ENCODE peak calls at places on chromosomes 1 and 21, in five cellular contexts. R is stimulated activated CD8-positive, alpha-beta memory T cell treated with anti-CD3 and anti-CD28 coated beads, Interleukin-4, amount 100 ng/mL, for 24 hours; P is adipocyte; I is glutamatergic neuron; V is EH. K is an unnamed sample.
A peak's percentile ranks its signal among the peaks of the same experiment; 100 is the strongest.

GRCh38 chr21:44582980-44583799 is 2.8 kb upstream of the KRTAP10-5 start:
- DNase-seq in V (no peak), I (no peak), P (no peak), R (no peak), K (no peak)

GRCh38 chr1:84907095-84907827 is 14.3 kb upstream of the LPAR3 start:
- DNase-seq in R (no peak), V (peak; percentile 43), P (peak; percentile 53), I (no peak), K (no peak)

GRCh38 chr1:58584082-58584895 is 7.2 kb upstream of the TACSTD2 start:
- DNase-seq in P (peak; percentile 93), V (peak; percentile 98), I (no peak), R (no peak), K (peak; percentile 41)

GRCh38 chr1:240109920-240110685 is 18.4 kb downstream of the FMN2 start:
- DNase-seq in V (peak; percentile 52), I (no peak), P (peak; percentile 41), R (no peak), K (no peak)

GRCh38 chr1:6353948-6354658 is 39.5 kb downstream of the ACOT7 start:
- DNase-seq in V (peak; percentile 22), R (no peak), P (no peak), I (no peak), K (peak; percentile 76)

GRCh38 chr1:89041055-89041707 is 18.5 kb upstream of the GBP3 start:
- DNase-seq in V (peak; percentile 67), R (no peak), P (peak; percentile 34), I (no peak), K (no peak)

GRCh38 chr1:85607126-85607912 is 26.8 kb downstream of the CCN1 start:
- DNase-seq in V (peak; percentile 100), I (no peak), R (no peak), P (peak; percentile 89), K (no peak)

GRCh38 chr1:160618763-160619274 is 28.0 kb downstream of the SLAMF1 start:
- DNase-seq in V (no peak), R (no peak), P (no peak), I (no peak), K (no peak)

GRCh38 chr1:1942753-1943656 is 23.9 kb upstream of the TMEM52 start:
- DNase-seq in I (no peak), P (no peak), R (no peak), V (no peak), K (peak; percentile 49)

GRCh38 chr1:145720878-145721671 is 1.8 kb downstream of the CD160 start:
- DNase-seq in R (peak; percentile 74), P (peak; percentile 87), V (peak; percentile 70), I (peak; percentile 86), K (peak; percentile 71)